ENCODE peak calls at places on chromosomes 1 and 21, in seven cellular contexts. V is BE2C, X is hepatocyte, G is fibroblast of mammary gland, M is GM06990, C is endothelial cell, K is kidney. S is an unnamed sample.

GRCh38 chr21:34702341-34702807 is 33.6 kb downstream of the CLIC6 start:
- DNase-seq in V (no peak), X (no peak), G (peak; percentile 99), M (no peak), C (no peak), K (no peak), S (peak; percentile 81)

GRCh38 chr1:179803916-179804315 is 60.8 kb downstream of the FAM163A start:
- DNase-seq in V (no peak), X (no peak), G (no peak), M (no peak), C (no peak), K (no peak), S (no peak)

GRCh38 chr1:62110198-62110817 is 84.3 kb upstream of the L1TD1 start:
- DNase-seq in V (no peak), X (no peak), G (peak; percentile 43), M (no peak), C (no peak), K (no peak), S (no peak)

GRCh38 chr1:201363455-201363854 is 14.0 kb downstream of the TNNT2 start:
- DNase-seq in V (no peak), X (no peak), G (no peak), M (no peak), C (no peak), K (peak; percentile 15), S (no peak)

GRCh38 chr1:185520188-185520935 is 203.3 kb upstream of the IVNS1ABP start:
- DNase-seq in V (no peak), X (no peak), G (peak; percentile 48), M (no peak), C (no peak), K (no peak), S (peak; percentile 91)

GRCh38 chr1:210830034-210831028 is 303.6 kb downstream of the KCNH1 start:
- DNase-seq in V (no peak), X (no peak), G (no peak), M (no peak), C (no peak), K (no peak), S (no peak)

GRCh38 chr1:241825581-241825980 is 22.4 kb upstream of the EXO1 start:
- DNase-seq in V (no peak), X (no peak), G (peak; percentile 43), M (no peak), C (no peak), K (no peak), S (no peak)

GRCh38 chr1:29670752-29671151 is 434.4 kb downstream of the PTPRU start:
- DNase-seq in V (no peak), X (no peak), G (no peak), M (no peak), C (no peak), K (no peak), S (no peak)

GRCh38 chr1:39393645-39394044 is 97.8 kb upstream of the BMP8A start:
- DNase-seq in V (no peak), X (no peak), G (no peak), M (no peak), C (no peak), K (no peak), S (no peak)

GRCh38 chr1:18701183-18701582 is 70.5 kb downstream of the PAX7 start:
- DNase-seq in V (no peak), X (no peak), G (no peak), M (no peak), C (no peak), K (no peak), S (no peak)

GRCh38 chr21:36092676-36093075 is 22.9 kb downstream of the CBR1 start:
- DNase-seq in V (no peak), X (no peak), G (no peak), M (no peak), C (no peak), K (no peak), S (no peak)

GRCh38 chr1:15099441-15100137 is 54.0 kb upstream of the TMEM51 start:
- DNase-seq in V (no peak), X (no peak), G (no peak), M (no peak), C (no peak), K (no peak), S (no peak)

GRCh38 chr1:8343464-8344001 is 25.6 kb downstream of the SLC45A1 start:
- DNase-seq in V (no peak), X (peak; percentile 44), G (peak; percentile 97), M (no peak), C (no peak), K (peak; percentile 96), S (peak; percentile 88)

GRCh38 chr1:65423884-65424655 is 3.6 kb downstream of the LEPR start:
- DNase-seq in V (no peak), X (peak; percentile 42), G (peak; percentile 94), M (peak; percentile 8), C (no peak), K (no peak), S (peak; percentile 95)

GRCh38 chr1:198102454-198102791 is 54.4 kb upstream of the NEK7 start:
- DNase-seq in V (no peak), X (no peak), G (no peak), M (no peak), C (no peak), K (no peak), S (no peak)

GRCh38 chr1:200306954-200307754 is 102.7 kb downstream of the ZNF281 start:
- DNase-seq in V (no peak), X (peak; percentile 42), G (peak; percentile 43), M (peak; percentile 47), C (peak; percentile 14), K (no peak), S (peak; percentile 59)

GRCh38 chr1:23403038-23403336 is 21.6 kb downstream of the TCEA3 start:
- DNase-seq in V (no peak), X (peak; percentile 70), G (peak; percentile 70), M (no peak), C (no peak), K (no peak), S (peak; percentile 84)

GRCh38 chr1:14140800-14141526 is 441.0 kb downstream of the PRDM2 start:
- DNase-seq in V (no peak), X (peak; percentile 37), G (peak; percentile 4), M (no peak), C (no peak), K (peak; percentile 81), S (no peak)

DNA sequence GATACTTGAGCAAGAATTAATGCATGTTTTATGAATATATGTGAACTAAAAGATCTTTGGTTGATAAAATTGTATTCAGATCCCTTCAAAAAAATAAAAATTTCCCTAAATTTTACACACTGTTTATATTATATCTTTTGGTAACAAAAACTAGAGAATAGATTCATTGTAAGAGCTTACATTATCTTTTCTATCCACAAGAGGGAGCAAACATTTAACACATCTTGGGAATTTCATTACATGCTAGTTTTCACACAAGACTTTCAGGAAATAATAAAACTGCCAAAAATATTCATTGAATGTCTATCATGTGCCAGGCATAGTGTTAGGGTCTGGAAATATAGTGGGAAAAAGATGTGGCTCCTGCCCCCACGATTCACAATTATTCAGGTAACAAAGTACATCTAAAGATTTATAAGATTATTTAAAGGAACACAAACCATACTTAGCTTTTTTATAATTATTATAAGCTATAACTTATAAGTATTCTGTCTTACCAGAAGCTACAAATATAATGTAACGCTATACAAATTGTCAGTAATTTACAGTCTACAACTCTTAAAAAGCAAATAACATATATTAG is 30.6 kb downstream of the FAF1 start:
- DNase-seq in V (no peak), X (peak; percentile 25), G (peak; percentile 63), M (no peak), C (no peak), K (no peak), S (peak; percentile 41)
- TF ChIP-seq CTCF in V (peak; percentile 34), X (peak; percentile 70), G (peak; percentile 51), M (peak; percentile 46), C (peak; percentile 74), K (peak; percentile 48), S (peak; percentile 30)

GRCh38 chr1:228668553-228669400 is 66.5 kb upstream of the RHOU start:
- DNase-seq in V (no peak), X (no peak), G (peak; percentile 50), M (no peak), C (no peak), K (no peak), S (peak; percentile 31)

GRCh38 chr1:228669401-228669695 is 65.9 kb upstream of the RHOU start:
- DNase-seq in V (no peak), X (no peak), G (no peak), M (no peak), C (no peak), K (no peak), S (no peak)

GRCh38 chr1:228666686-228667085 is 68.6 kb upstream of the RHOU start:
- DNase-seq in V (no peak), X (no peak), G (no peak), M (no peak), C (no peak), K (no peak), S (no peak)

GRCh38 chr1:228667224-228667623 is 68.1 kb upstream of the RHOU start:
- DNase-seq in V (no peak), X (no peak), G (no peak), M (no peak), C (no peak), K (no peak), S (no peak)

DNA sequence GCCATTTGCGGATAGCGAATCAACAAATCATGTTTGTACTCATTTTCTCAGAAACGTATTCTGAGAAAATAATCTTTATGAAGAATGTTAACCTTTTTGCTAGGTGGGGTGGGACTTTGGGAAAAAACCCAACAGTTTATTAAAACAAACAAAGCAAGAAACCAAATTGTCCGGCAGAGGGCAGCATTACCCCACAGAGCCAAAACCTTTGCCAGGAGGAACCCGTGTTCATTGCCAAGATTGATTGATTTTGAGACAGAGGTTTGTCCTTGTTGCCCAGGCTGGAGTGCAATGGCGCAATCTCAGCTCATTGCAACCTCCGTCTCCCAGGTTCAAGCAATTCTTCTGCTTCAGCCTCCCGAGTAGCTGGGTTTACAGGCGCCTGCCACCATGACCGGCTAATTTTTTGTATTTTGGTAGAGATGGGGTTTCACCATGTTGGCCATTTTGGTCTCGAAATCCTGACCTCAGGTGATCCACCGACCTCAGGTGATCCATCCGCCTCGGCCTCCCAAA is 70.8 kb upstream of the RHOU start:
- DNase-seq in V (peak; percentile 83), X (peak; percentile 87), G (peak; percentile 76), M (peak; percentile 13), C (peak; percentile 81), K (no peak), S (peak; percentile 68)
- TF ChIP-seq CTCF in V (peak; percentile 83), X (peak; percentile 91), G (peak; percentile 80), M (peak; percentile 63), C (peak; percentile 82), K (peak; percentile 84), S (peak; percentile 78)

GRCh38 chr1:234393190-234393589 is 19.9 kb downstream of the COA6 start:
- DNase-seq in V (no peak), X (no peak), G (no peak), M (no peak), C (no peak), K (no peak), S (no peak)
- TF ChIP-seq CTCF in V (peak; percentile 18), X (no peak), G (no peak), M (peak; percentile 11), C (no peak), K (no peak), S (no peak)

GRCh38 chr1:38154089-38154470 is 107.5 kb upstream of the POU3F1 start:
- DNase-seq in V (no peak), X (no peak), G (no peak), M (no peak), C (no peak), K (no peak), S (no peak)

GRCh38 chr1:38151399-38151798 is 104.8 kb upstream of the POU3F1 start:
- DNase-seq in V (peak; percentile 62), X (no peak), G (no peak), M (no peak), C (no peak), K (no peak), S (no peak)

GRCh38 chr1:38153426-38154088 is 107.0 kb upstream of the POU3F1 start:
- DNase-seq in V (no peak), X (no peak), G (no peak), M (no peak), C (no peak), K (no peak), S (no peak)

GRCh38 chr1:38152351-38153082 is 105.9 kb upstream of the POU3F1 start:
- DNase-seq in V (peak; percentile 71), X (peak; percentile 16), G (peak; percentile 4), M (no peak), C (no peak), K (no peak), S (peak; percentile 46)
- TF ChIP-seq CTCF in V (peak; percentile 57), X (peak; percentile 11), G (no peak), M (peak; percentile 30), C (peak; percentile 16), K (peak; percentile 26), S (peak; percentile 54)

S was measured in epithelial cell of esophagus.